ENCODE peak calls at places on chromosomes 1 and 21, in ten cellular contexts. O is epithelial cell of esophagus, D is glutamatergic neuron, G is neuronal stem cell, Q is M059J, X is hypothalamus, B is mucosa of gallbladder, E is iris pigment epithelial cell, M is T-helper 9 cell, W is progenitor cell of endocrine pancreas. F is an unnamed sample.

GRCh38 chr1:93346472-93346991 is 825 bp downstream of the DR1 start:
- DNase-seq in O (peak), D (no peak), G (peak), Q (peak), X (no peak), B (no peak), E (peak), M (peak), W (no peak), F (peak)

GRCh38 chr1:79781261-79781660 is 774.7 kb upstream of the ADGRL4 start:
- DNase-seq in O (peak), D (no peak), G (no peak), Q (no peak), X (no peak), B (no peak), E (no peak), M (no peak), W (no peak), F (no peak)

GRCh38 chr1:95728841-95729240 is 494.8 kb downstream of the RWDD3 start:
- DNase-seq in O (no peak), D (no peak), G (no peak), Q (no peak), X (no peak), B (no peak), E (no peak), M (no peak), W (no peak), F (no peak)

GRCh38 chr21:37828515-37828914 is 87.7 kb downstream of the KCNJ6 start:
- DNase-seq in O (no peak), D (peak), G (no peak), Q (peak), X (no peak), B (no peak), E (no peak), M (no peak), W (no peak), F (no peak)

GRCh38 chr1:51297401-51298321 is 32.7 kb downstream of the TTC39A start:
- DNase-seq in O (no peak), D (peak), G (no peak), Q (no peak), X (no peak), B (no peak), E (no peak), M (no peak), W (no peak), F (no peak)

GRCh38 chr1:95384570-95384969 is 150.6 kb downstream of the RWDD3 start:
- DNase-seq in O (peak), D (no peak), G (peak), Q (peak), X (no peak), B (peak), E (peak), M (no peak), W (peak), F (peak)

GRCh38 chr21:38831526-38832467 is 26.1 kb downstream of the ETS2 start:
- DNase-seq in O (peak), D (no peak), G (no peak), Q (peak), X (no peak), B (peak), E (peak), M (no peak), W (no peak), F (peak)

GRCh38 chr21:42590431-42591131 is 62.8 kb upstream of the PDE9A start:
- DNase-seq in O (no peak), D (no peak), G (no peak), Q (no peak), X (no peak), B (no peak), E (no peak), M (no peak), W (no peak), F (no peak)

GRCh38 chr1:52926864-52927218 is 235 bp upstream of the SCP2 start:
- DNase-seq in O (no peak), D (no peak), G (no peak), Q (no peak), X (no peak), B (no peak), E (no peak), M (no peak), W (no peak), F (no peak)

GRCh38 chr1:40625076-40625475 is 40.4 kb downstream of the RIMS3 start:
- DNase-seq in O (peak), D (no peak), G (no peak), Q (peak), X (no peak), B (peak), E (peak), M (no peak), W (no peak), F (peak)

GRCh38 chr1:192303029-192303428 is 13.8 kb upstream of the RGS21 start:
- DNase-seq in O (no peak), D (no peak), G (no peak), Q (no peak), X (no peak), B (no peak), E (peak), M (no peak), W (no peak), F (peak)

GRCh38 chr1:233326995-233327937 is at the start of gene MAP3K21:
- DNase-seq in O (peak), D (peak), G (peak), Q (peak), X (peak), B (peak), E (peak), M (peak), W (peak), F (peak)

GRCh38 chr21:36854391-36854790 is 112.1 kb downstream of the HLCS start:
- DNase-seq in O (peak), D (peak), G (peak), Q (peak), X (no peak), B (no peak), E (peak), M (no peak), W (peak), F (peak)

GRCh38 chr21:38351961-38352521 is 95.2 kb downstream of the KCNJ15 start:
- DNase-seq in O (peak), D (no peak), G (no peak), Q (peak), X (no peak), B (no peak), E (peak), M (no peak), W (no peak), F (peak)

GRCh38 chr21:44275041-44275440 is 10.6 kb upstream of the AIRE start:
- DNase-seq in O (no peak), D (no peak), G (no peak), Q (no peak), X (no peak), B (no peak), E (no peak), M (no peak), W (no peak), F (no peak)

GRCh38 chr21:45264146-45264918 is 23.4 kb downstream of the POFUT2 start:
- DNase-seq in O (no peak), D (no peak), G (no peak), Q (no peak), X (no peak), B (peak), E (no peak), M (no peak), W (peak), F (no peak)

GRCh38 chr1:169364948-169365347 is 2.6 kb downstream of the NME7 start:
- DNase-seq in O (peak), D (no peak), G (no peak), Q (peak), X (no peak), B (no peak), E (no peak), M (no peak), W (no peak), F (no peak)

GRCh38 chr1:21254335-21254951 is 35.8 kb downstream of the ECE1 start:
- DNase-seq in O (no peak), D (peak), G (no peak), Q (no peak), X (no peak), B (peak), E (no peak), M (no peak), W (no peak), F (peak)

GRCh38 chr1:50620680-50621329 is 197.6 kb upstream of the DMRTA2 start:
- DNase-seq in O (peak), D (no peak), G (no peak), Q (peak), X (no peak), B (peak), E (peak), M (no peak), W (no peak), F (peak)

GRCh38 chr1:203480525-203481084 is 5.0 kb downstream of the PRELP start:
- DNase-seq in O (peak), D (no peak), G (no peak), Q (peak), X (no peak), B (peak), E (peak), M (peak), W (no peak), F (peak)

GRCh38 chr1:33650708-33651107 is 178.3 kb downstream of the ZSCAN20 start:
- DNase-seq in O (no peak), D (no peak), G (no peak), Q (no peak), X (no peak), B (no peak), E (no peak), M (no peak), W (no peak), F (no peak)

GRCh38 chr1:151158751-151159251 is 2.4 kb downstream of the TNFAIP8L2 start:
- DNase-seq in O (no peak), D (no peak), G (no peak), Q (no peak), X (no peak), B (no peak), E (no peak), M (no peak), W (no peak), F (no peak)

GRCh38 chr1:15426492-15427279 is 11.6 kb upstream of the CTRC start:
- DNase-seq in O (peak), D (no peak), G (no peak), Q (peak), X (no peak), B (peak), E (peak), M (no peak), W (no peak), F (no peak)

GRCh38 chr21:17848228-17848627 is 29.1 kb upstream of the C21orf91 start:
- DNase-seq in O (peak), D (no peak), G (no peak), Q (peak), X (peak), B (peak), E (peak), M (no peak), W (no peak), F (peak)

GRCh38 chr1:223363856-223364684 is at the start of gene SUSD4:
- DNase-seq in O (no peak), D (peak), G (peak), Q (peak), X (peak), B (peak), E (no peak), M (peak), W (peak), F (no peak)

GRCh38 chr1:56409112-56409691 is 170.2 kb downstream of the PLPP3 start:
- DNase-seq in O (peak), D (no peak), G (no peak), Q (no peak), X (no peak), B (peak), E (no peak), M (no peak), W (no peak), F (no peak)

GRCh38 chr21:38979271-38980196 is 173.8 kb downstream of the ETS2 start:
- DNase-seq in O (peak), D (no peak), G (no peak), Q (peak), X (no peak), B (no peak), E (peak), M (no peak), W (no peak), F (no peak)

GRCh38 chr1:172277277-172277676 is 143.2 kb upstream of the C1orf105 start:
- DNase-seq in O (no peak), D (no peak), G (no peak), Q (no peak), X (no peak), B (no peak), E (peak), M (no peak), W (no peak), F (peak)

GRCh38 chr1:11860083-11860482 is 1.3 kb upstream of the NPPB start:
- DNase-seq in O (no peak), D (no peak), G (no peak), Q (no peak), X (no peak), B (no peak), E (no peak), M (no peak), W (no peak), F (no peak)

GRCh38 chr1:165114022-165114888 is 242.3 kb downstream of the LMX1A start:
- DNase-seq in O (peak), D (peak), G (peak), Q (peak), X (no peak), B (peak), E (peak), M (no peak), W (peak), F (peak)

GRCh38 chr1:223712856-223713494 is 636 bp downstream of the CAPN2 start:
- DNase-seq in O (no peak), D (peak), G (no peak), Q (peak), X (no peak), B (no peak), E (no peak), M (peak), W (no peak), F (no peak)

GRCh38 chr1:149937779-149938178 is 1.1 kb upstream of the MTMR11 start:
- DNase-seq in O (no peak), D (no peak), G (no peak), Q (peak), X (no peak), B (no peak), E (no peak), M (no peak), W (no peak), F (no peak)

GRCh38 chr1:177925006-177925405 is 44.9 kb downstream of the SEC16B start:
- DNase-seq in O (no peak), D (no peak), G (no peak), Q (no peak), X (no peak), B (no peak), E (peak), M (no peak), W (no peak), F (peak)